ENCODE peak calls at places on chromosome 19, in seven cellular contexts. W is K562, Y is SK-N-SH, K is GM12878, E is H1, X is HepG2, H is HCT116. Q is an unnamed sample.

GRCh38 chr19:34487651-34488051 is 6.1 kb downstream of the WTIP start:
- DNase-seq in X (no peak), H (no peak), K (no peak), W (no peak), Y (no peak), E (no peak), Q (no peak)

GRCh38 chr19:35220315-35220921 is 8.1 kb downstream of the FAM187B start:
- DNase-seq in X (no peak), Y (no peak), E (no peak), W (peak; percentile 61), H (no peak), K (no peak), Q (no peak)

GRCh38 chr19:31725051-31725450 is 375.8 kb upstream of the TSHZ3 start:
- DNase-seq in H (no peak), E (no peak), W (no peak), Y (no peak), X (no peak), K (no peak), Q (no peak)

GRCh38 chr19:55795021-55795420 is 26.1 kb downstream of the RFPL4AL1 start:
- DNase-seq in E (no peak), W (no peak), K (no peak), X (no peak), Y (no peak), H (no peak), Q (no peak)

GRCh38 chr19:43820098-43820860 is 6.8 kb upstream of the ZNF283 start:
- DNase-seq in K (no peak), E (no peak), Y (peak; percentile 49), H (no peak), X (no peak), W (no peak), Q (no peak)

GRCh38 chr19:56423985-56424353 is 19.8 kb downstream of the ZNF583 start:
- DNase-seq in Y (no peak), W (no peak), X (no peak), H (no peak), E (no peak), K (no peak), Q (no peak)

GRCh38 chr19:18156841-18157464 is 4.0 kb downstream of the PIK3R2 start:
- DNase-seq in H (peak; percentile 48), X (peak; percentile 63), K (no peak), E (no peak), Y (peak; percentile 97), W (peak; percentile 89), Q (no peak)

GRCh38 chr19:43704002-43704705 is 11.7 kb upstream of the IRGC start:
- DNase-seq in X (peak; percentile 61), E (no peak), K (no peak), H (no peak), Y (no peak), W (no peak), Q (no peak)

GRCh38 chr19:6773323-6773931 is 919 bp downstream of the VAV1 start:
- DNase-seq in H (no peak), X (no peak), E (no peak), K (peak; percentile 64), Y (no peak), W (no peak), Q (no peak)

GRCh38 chr19:51002101-51002532 is 713 bp upstream of the KLK8 start:
- DNase-seq in W (peak; percentile 38), X (no peak), K (no peak), Y (no peak), H (no peak), E (no peak), Q (peak; percentile 64)

GRCh38 chr19:37975071-37975470 is 68.1 kb downstream of the SIPA1L3 start:
- DNase-seq in H (no peak), K (no peak), E (no peak), X (no peak), W (no peak), Y (no peak), Q (no peak)

DNA sequence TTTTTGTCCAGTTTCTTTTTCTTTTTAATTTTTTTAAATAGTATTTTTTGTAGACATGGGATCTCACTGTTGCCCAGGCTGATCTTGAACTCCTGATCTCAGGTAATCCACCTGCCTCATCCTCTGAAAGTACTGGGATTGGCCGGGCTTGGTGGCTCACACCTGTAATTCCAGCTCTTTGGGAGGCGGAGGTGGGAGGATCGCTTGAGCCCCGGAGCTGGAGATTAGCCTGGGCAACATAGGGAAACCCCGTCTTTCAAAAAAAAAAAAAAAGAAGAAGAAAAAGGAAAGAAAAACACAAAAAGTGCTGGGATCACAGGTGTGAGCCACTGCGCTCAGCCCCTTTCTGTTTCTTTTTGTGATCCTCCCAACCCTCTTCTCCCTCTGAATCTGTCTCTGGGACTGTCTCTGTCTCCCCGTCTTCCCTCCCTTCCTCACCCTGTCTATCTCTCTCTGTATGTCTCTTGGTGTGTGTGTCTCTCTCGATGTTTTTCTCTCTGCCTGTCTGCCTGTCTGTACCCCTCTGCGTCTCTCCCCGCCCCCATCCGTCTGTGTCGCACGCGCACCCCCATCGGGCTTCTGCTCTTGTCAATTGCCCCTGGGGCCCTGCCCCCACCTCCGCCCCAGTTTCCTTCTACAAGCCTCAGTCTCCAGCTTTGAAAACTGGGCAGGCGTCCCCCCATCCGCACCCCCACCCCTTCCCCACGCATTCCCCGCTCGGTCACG is 554 bp upstream of the ZFP36 start:
- DNase-seq in W (no peak), E (peak; percentile 83), X (no peak), K (no peak), H (no peak), Y (no peak), Q (peak; percentile 39)
- TF ChIP-seq JUND in W (no peak), E (no peak), X (no peak), K (no peak), H (no peak), Y (no peak), Q (no peak)

DNA sequence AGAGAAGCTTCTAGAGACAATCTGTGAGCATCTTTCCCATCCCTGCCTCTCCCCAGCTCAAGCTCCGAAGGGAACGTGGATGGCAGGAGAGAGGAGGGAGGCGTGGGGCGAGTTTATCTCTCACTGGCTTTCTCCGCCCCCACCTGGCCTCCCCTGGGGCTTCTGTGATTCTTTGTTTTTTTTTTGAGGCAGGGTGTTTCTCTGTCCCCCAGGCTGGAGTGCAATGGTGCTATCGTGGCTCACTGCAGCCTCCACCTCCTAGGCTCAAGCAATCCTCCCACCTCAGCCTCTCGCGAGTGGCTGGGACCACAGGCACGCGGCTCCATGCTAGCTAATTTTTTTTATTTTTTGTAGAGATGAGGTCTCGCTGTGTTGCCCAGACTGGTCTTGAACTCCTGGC is 23.0 kb downstream of the EFNA2 start:
- DNase-seq in X (no peak), Y (no peak), E (no peak), K (no peak), W (no peak), H (no peak), Q (no peak)
- TF ChIP-seq JUND in X (no peak), Y (no peak), E (no peak), K (no peak), W (no peak), H (no peak), Q (no peak)

GRCh38 chr19:13839938-13840750 is 36.8 kb upstream of the NANOS3 start:
- DNase-seq in E (no peak), K (no peak), W (no peak), H (no peak), Y (no peak), X (no peak), Q (peak; percentile 58)
- TF ChIP-seq JUND in E (no peak), K (no peak), W (no peak), H (no peak), Y (peak; percentile 19), X (no peak), Q (no peak)

DNA sequence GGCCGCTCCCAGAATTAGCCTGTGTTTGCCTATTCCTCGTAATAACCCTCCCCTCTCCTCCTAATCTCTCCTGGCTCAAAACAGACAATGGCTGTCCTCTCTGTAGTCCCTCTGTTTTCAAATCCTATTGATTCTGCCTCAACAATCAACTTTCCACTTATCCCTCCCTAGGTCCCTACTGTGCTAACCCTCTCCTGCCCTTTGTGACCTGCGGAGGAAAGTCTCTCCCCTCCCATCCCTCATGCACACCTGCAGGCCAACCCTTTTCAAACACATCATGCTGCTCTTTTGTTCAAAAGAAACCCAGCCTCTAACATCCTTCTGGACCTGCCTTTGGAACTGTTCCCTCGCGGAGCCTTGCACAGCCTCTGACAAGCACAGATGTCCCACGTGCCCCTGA is 37.3 kb downstream of the CILP2 start:
- DNase-seq in K (no peak), X (no peak), E (no peak), W (no peak), Y (no peak), H (no peak), Q (no peak)
- TF ChIP-seq JUND in K (no peak), X (no peak), E (no peak), W (no peak), Y (no peak), H (no peak), Q (no peak)